ENCODE peak calls at places on chromosomes 11 and 22, in nine cellular contexts. P, M, S, R, I, J, C, L and H are unnamed samples.

GRCh38 chr11:129992161-129992944 is 10.3 kb downstream of the PRDM10 start:
- DNase-seq in P (peak), M (peak), S (no peak), R (no peak), I (no peak), J (peak), C (peak), L (peak), H (no peak)

GRCh38 chr22:36486619-36487384 is 5.4 kb upstream of the TXN2 start:
- DNase-seq in P (peak), M (peak), S (no peak), R (peak), I (no peak), J (peak), C (peak), L (no peak), H (no peak)

GRCh38 chr11:103007521-103007920 is 52.0 kb upstream of the MMP13 start:
- DNase-seq in P (no peak), M (no peak), S (no peak), R (no peak), I (no peak), J (no peak), C (no peak), L (no peak), H (no peak)

GRCh38 chr22:30167734-30168133 is 78.8 kb downstream of the LIF start:
- DNase-seq in P (no peak), M (no peak), S (no peak), R (no peak), I (no peak), J (no peak), C (no peak), L (no peak), H (no peak)

GRCh38 chr11:10305262-10305963 is 540 bp downstream of the ADM start:
- DNase-seq in P (no peak), M (peak), S (peak), R (no peak), I (no peak), J (peak), C (peak), L (peak), H (peak)

GRCh38 chr11:128022007-128022368 is 565.4 kb downstream of the ETS1 start:
- DNase-seq in P (no peak), M (no peak), S (no peak), R (no peak), I (no peak), J (no peak), C (no peak), L (no peak), H (no peak)

GRCh38 chr11:94851864-94852581 is 83.9 kb downstream of the AMOTL1 start:
- DNase-seq in P (no peak), M (no peak), S (no peak), R (no peak), I (no peak), J (no peak), C (no peak), L (no peak), H (no peak)

GRCh38 chr11:119149371-119150275 is 771 bp downstream of the ABCG4 start:
- DNase-seq in P (no peak), M (peak), S (peak), R (no peak), I (no peak), J (no peak), C (peak), L (no peak), H (no peak)

GRCh38 chr11:496834-497564 is 10.0 kb downstream of the RNH1 start:
- DNase-seq in P (no peak), M (no peak), S (peak), R (no peak), I (no peak), J (no peak), C (peak), L (no peak), H (no peak)

GRCh38 chr11:118108513-118108912 is 21.8 kb upstream of the SMIM35 start:
- DNase-seq in P (no peak), M (peak), S (no peak), R (no peak), I (no peak), J (no peak), C (peak), L (no peak), H (no peak)

GRCh38 chr22:48417143-48418070 is 1410.3 kb downstream of the BRD1 start:
- DNase-seq in P (no peak), M (no peak), S (peak), R (no peak), I (no peak), J (no peak), C (no peak), L (no peak), H (no peak)

GRCh38 chr11:89321401-89321800 is 143.7 kb downstream of the TYR start:
- DNase-seq in P (no peak), M (no peak), S (no peak), R (no peak), I (no peak), J (no peak), C (no peak), L (no peak), H (no peak)

GRCh38 chr22:37880668-37881440 is 25.2 kb upstream of the MICALL1 start:
- DNase-seq in P (no peak), M (no peak), S (no peak), R (no peak), I (no peak), J (no peak), C (no peak), L (no peak), H (no peak)

GRCh38 chr11:130847517-130847916 is 68.8 kb downstream of the SNX19 start:
- DNase-seq in P (no peak), M (no peak), S (no peak), R (no peak), I (no peak), J (peak), C (no peak), L (no peak), H (no peak)

GRCh38 chr11:75986966-75987365 is 172.0 kb downstream of the UVRAG start:
- DNase-seq in P (no peak), M (no peak), S (no peak), R (no peak), I (no peak), J (no peak), C (no peak), L (no peak), H (no peak)

GRCh38 chr11:119626197-119626909 is 102.6 kb downstream of the NECTIN1 start:
- DNase-seq in P (no peak), M (no peak), S (no peak), R (no peak), I (no peak), J (no peak), C (no peak), L (no peak), H (no peak)

GRCh38 chr11:78690588-78690987 is 115.9 kb upstream of the NARS2 start:
- DNase-seq in P (no peak), M (no peak), S (no peak), R (no peak), I (no peak), J (no peak), C (no peak), L (no peak), H (no peak)

GRCh38 chr11:114180301-114181055 is 115.7 kb upstream of the NNMT start:
- DNase-seq in P (no peak), M (peak), S (peak), R (no peak), I (no peak), J (peak), C (peak), L (peak), H (no peak)

GRCh38 chr11:76314741-76315090 is 66.2 kb downstream of the THAP12 start:
- DNase-seq in P (no peak), M (no peak), S (no peak), R (no peak), I (no peak), J (no peak), C (no peak), L (no peak), H (no peak)

GRCh38 chr22:18023509-18024275 is 669 bp downstream of the MICAL3 start:
- DNase-seq in P (no peak), M (peak), S (peak), R (no peak), I (no peak), J (peak), C (peak), L (peak), H (peak)

GRCh38 chr22:24937114-24937513 is 9.4 kb downstream of the LHFPL7 start:
- DNase-seq in P (no peak), M (peak), S (no peak), R (no peak), I (no peak), J (peak), C (peak), L (no peak), H (no peak)
- TF ChIP-seq CTCF in P (no peak), M (peak), S (no peak), R (no peak), I (no peak), J (peak), C (peak), L (peak), H (no peak)

DNA sequence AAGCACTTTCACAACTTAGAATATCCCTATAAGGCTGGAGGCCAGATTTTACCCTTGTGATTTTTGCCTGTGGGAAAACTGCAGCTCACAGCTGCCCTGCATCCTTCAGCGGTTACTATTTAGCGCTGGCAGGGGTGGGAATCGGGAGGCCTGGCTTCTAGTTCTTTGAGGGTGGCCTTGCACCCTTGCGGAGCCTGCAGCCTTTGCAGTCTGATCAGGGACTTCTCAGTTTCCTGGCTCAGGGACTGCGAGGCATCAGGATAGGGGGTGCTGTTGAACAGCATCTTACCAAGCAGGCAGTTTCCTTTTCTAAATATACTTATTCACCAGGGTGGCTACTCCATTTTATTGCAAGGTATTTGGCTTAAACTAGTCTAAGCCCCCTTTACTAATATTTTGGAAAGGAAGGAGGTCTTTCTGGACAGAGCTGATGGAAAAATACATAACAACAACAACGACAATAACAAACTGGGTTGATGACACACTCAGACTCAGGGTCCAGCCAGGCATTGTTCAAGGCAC is 2.9 kb upstream of the APOA1 start:
- DNase-seq in P (no peak), M (peak), S (no peak), R (no peak), I (no peak), J (no peak), C (peak), L (no peak), H (no peak)
- TF ChIP-seq CTCF in P (peak), M (peak), S (peak), R (no peak), I (no peak), J (no peak), C (peak), L (no peak), H (no peak)

GRCh38 chr22:46578251-46578823 is 40.9 kb upstream of the CELSR1 start:
- DNase-seq in P (no peak), M (no peak), S (peak), R (no peak), I (no peak), J (no peak), C (no peak), L (peak), H (no peak)

GRCh38 chr22:46577361-46578249 is 40.2 kb upstream of the CELSR1 start:
- DNase-seq in P (no peak), M (peak), S (peak), R (no peak), I (no peak), J (no peak), C (no peak), L (peak), H (no peak)

GRCh38 chr22:46580940-46581579 is 39.1 kb upstream of the GRAMD4 start:
- DNase-seq in P (no peak), M (no peak), S (no peak), R (no peak), I (no peak), J (no peak), C (no peak), L (peak), H (no peak)

GRCh38 chr22:46579751-46580449 is 40.3 kb upstream of the GRAMD4 start:
- DNase-seq in P (no peak), M (no peak), S (peak), R (no peak), I (no peak), J (no peak), C (no peak), L (peak), H (no peak)

GRCh38 chr22:46578824-46579561 is 41.2 kb upstream of the GRAMD4 start:
- DNase-seq in P (no peak), M (peak), S (peak), R (no peak), I (no peak), J (no peak), C (no peak), L (peak), H (no peak)
- TF ChIP-seq CTCF in P (no peak), M (no peak), S (no peak), R (no peak), I (no peak), J (no peak), C (no peak), L (no peak), H (no peak)

GRCh38 chr11:124869856-124870387 is 4.7 kb downstream of the ROBO3 start:
- DNase-seq in P (no peak), M (no peak), S (no peak), R (no peak), I (no peak), J (no peak), C (no peak), L (no peak), H (no peak)
- TF ChIP-seq CTCF in P (no peak), M (no peak), S (no peak), R (no peak), I (no peak), J (no peak), C (no peak), L (no peak), H (no peak)

DNA sequence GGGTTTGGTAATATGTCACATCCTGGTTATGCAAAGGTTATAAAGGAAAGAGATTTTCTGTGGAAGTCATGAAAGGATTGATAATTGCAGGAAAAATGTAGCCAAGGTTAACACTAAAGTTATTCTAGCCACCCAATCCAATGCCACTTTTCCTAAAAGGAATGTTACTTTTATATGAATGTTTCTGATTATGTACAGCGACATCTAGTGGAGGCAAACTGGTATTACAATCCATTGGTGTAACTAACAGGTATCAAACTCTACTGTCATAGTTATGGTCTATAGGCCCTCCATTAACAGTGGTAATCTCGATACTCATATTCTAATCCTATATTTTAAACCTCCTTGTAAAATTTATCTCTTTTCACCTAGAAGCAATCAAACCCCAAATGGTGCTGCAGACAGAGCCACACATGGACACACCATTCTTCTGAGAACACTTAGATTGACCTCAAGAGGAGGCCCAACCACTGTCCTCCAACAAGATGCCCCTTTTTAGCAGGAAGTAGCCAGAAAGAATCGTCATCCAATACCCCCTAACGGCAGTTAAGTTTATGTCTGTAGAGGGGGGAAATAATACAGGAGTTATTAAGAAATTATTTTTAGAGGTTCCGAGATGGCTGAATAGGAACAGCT is 74.9 kb upstream of the RAG2 start:
- DNase-seq in P (peak), M (peak), S (no peak), R (no peak), I (no peak), J (peak), C (peak), L (no peak), H (no peak)
- TF ChIP-seq CTCF in P (peak), M (peak), S (peak), R (peak), I (peak), J (peak), C (peak), L (peak), H (peak)

GRCh38 chr22:41578114-41578513 is 11.5 kb downstream of the PMM1 start:
- DNase-seq in P (no peak), M (no peak), S (no peak), R (no peak), I (no peak), J (no peak), C (no peak), L (no peak), H (no peak)

GRCh38 chr22:41575533-41575932 is 14.1 kb downstream of the PMM1 start:
- DNase-seq in P (no peak), M (no peak), S (no peak), R (no peak), I (no peak), J (no peak), C (no peak), L (no peak), H (no peak)

GRCh38 chr22:41578818-41579217 is 10.8 kb downstream of the PMM1 start:
- DNase-seq in P (no peak), M (no peak), S (no peak), R (no peak), I (no peak), J (no peak), C (no peak), L (no peak), H (no peak)

GRCh38 chr22:41574847-41575381 is 14.1 kb downstream of the CSDC2 start:
- DNase-seq in P (no peak), M (no peak), S (peak), R (no peak), I (no peak), J (no peak), C (no peak), L (peak), H (no peak)

DNA sequence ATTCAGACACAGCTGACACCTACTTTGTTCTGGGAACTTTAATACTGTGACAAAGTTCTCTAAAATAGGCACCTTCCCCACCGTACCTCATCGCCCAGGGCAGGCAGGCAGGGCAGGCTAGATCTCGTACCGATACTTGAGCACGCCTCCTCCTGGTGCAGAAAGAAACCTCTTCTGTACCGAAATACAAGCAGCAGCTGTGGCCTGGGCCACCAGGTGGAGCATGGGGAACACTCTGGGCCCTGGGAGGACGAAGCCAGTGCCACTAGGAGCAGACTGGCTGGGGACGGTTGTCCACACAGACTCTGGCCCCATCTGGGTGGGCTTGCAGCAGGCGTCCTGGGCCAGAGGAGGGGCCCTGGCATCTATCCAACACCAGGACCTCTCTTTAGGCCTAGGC is 12.8 kb downstream of the PMM1 start:
- DNase-seq in P (no peak), M (peak), S (no peak), R (no peak), I (no peak), J (peak), C (peak), L (peak), H (no peak)
- TF ChIP-seq CTCF in P (peak), M (peak), S (peak), R (no peak), I (peak), J (peak), C (peak), L (peak), H (no peak)

GRCh38 chr11:66288866-66289547 is at the start of gene YIF1A:
- DNase-seq in P (peak), M (peak), S (peak), R (peak), I (peak), J (peak), C (peak), L (peak), H (peak)
- TF ChIP-seq CTCF in P (no peak), M (peak), S (peak), R (no peak), I (no peak), J (no peak), C (no peak), L (no peak), H (no peak)

DNA sequence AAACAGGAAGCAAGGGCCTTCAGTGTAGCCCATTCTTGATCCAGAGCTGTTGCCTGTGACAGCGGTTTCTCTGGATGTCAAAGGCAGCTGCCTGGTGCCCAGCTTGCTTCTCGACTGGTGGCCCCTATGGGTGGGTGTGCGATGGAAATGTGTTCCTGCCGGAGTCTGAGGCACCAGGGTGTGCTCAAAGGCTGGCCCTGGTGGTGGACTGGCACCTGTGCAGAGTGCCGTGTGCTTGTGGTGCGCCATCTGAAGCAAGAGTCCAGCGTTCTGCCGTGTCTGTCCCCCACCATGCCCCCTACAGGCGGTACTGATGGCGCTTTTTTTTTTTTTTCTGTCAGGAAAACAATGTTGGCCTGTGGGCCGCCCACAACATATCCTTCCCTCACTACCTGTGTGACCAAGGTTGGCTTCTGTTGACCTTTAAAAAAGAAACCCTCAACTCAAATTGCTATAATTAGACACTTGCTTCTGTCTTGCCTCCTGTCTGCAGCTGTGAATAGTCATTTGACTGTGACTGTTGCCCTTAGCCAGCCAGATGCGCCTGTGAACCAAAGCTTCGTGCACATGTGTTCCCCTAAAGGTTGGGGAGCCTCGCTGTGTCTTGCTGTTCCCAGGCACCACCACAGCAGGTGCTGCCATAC is 4.7 kb upstream of the RANBP1 start:
- DNase-seq in P (no peak), M (peak), S (no peak), R (no peak), I (no peak), J (peak), C (peak), L (no peak), H (no peak)
- TF ChIP-seq CTCF in P (peak), M (peak), S (peak), R (peak), I (peak), J (peak), C (peak), L (peak), H (no peak)